ENCODE peak calls at places on chromosome 18, in ten cellular contexts. Y, O, X, F, G, W, U, P, Z and S are unnamed samples.

GRCh38 chr18:44309185-44309584 is 371.5 kb upstream of the SETBP1 start:
- DNase-seq in Y (peak; percentile 15), O (no peak), X (no peak), F (no peak), G (no peak), W (no peak), U (no peak), P (no peak), Z (peak; percentile 45), S (no peak)

GRCh38 chr18:5628512-5629255 is 84.9 kb upstream of the EPB41L3 start:
- DNase-seq in Y (peak; percentile 17), O (no peak), X (peak; percentile 9), F (no peak), G (no peak), W (no peak), U (peak; percentile 45), P (peak; percentile 47), Z (peak; percentile 29), S (peak; percentile 25)

GRCh38 chr18:54672846-54673475 is 81.9 kb downstream of the DYNAP start:
- DNase-seq in Y (no peak), O (no peak), X (no peak), F (peak; percentile 25), G (no peak), W (no peak), U (no peak), P (no peak), Z (peak; percentile 68), S (no peak)

GRCh38 chr18:54242327-54242726 is 17.9 kb upstream of the MBD2 start:
- DNase-seq in Y (no peak), O (no peak), X (no peak), F (no peak), G (no peak), W (no peak), U (no peak), P (no peak), Z (no peak), S (no peak)

GRCh38 chr18:5503740-5504139 is 40.1 kb downstream of the EPB41L3 start:
- DNase-seq in Y (peak; percentile 48), O (no peak), X (no peak), F (no peak), G (no peak), W (no peak), U (no peak), P (no peak), Z (no peak), S (no peak)

GRCh38 chr18:77879829-77880228 is 630.2 kb downstream of the GALR1 start:
- DNase-seq in Y (no peak), O (no peak), X (no peak), F (no peak), G (no peak), W (no peak), U (no peak), P (no peak), Z (no peak), S (no peak)

GRCh38 chr18:24076950-24077349 is 61.9 kb upstream of the CABYR start:
- DNase-seq in Y (no peak), O (no peak), X (no peak), F (no peak), G (no peak), W (no peak), U (no peak), P (peak; percentile 83), Z (no peak), S (no peak)

GRCh38 chr18:63564576-63564975 is 22.4 kb downstream of the SERPINB12 start:
- DNase-seq in Y (no peak), O (no peak), X (no peak), F (no peak), G (no peak), W (no peak), U (no peak), P (peak; percentile 82), Z (no peak), S (no peak)

GRCh38 chr18:73895701-73896100 is 251.9 kb downstream of the FBXO15 start:
- DNase-seq in Y (no peak), O (no peak), X (no peak), F (no peak), G (no peak), W (no peak), U (no peak), P (no peak), Z (no peak), S (no peak)

GRCh38 chr18:73887801-73888200 is 259.8 kb downstream of the FBXO15 start:
- DNase-seq in Y (no peak), O (no peak), X (no peak), F (no peak), G (no peak), W (no peak), U (no peak), P (no peak), Z (no peak), S (no peak)

GRCh38 chr18:73888565-73888964 is 259.1 kb downstream of the FBXO15 start:
- DNase-seq in Y (no peak), O (no peak), X (no peak), F (no peak), G (no peak), W (no peak), U (no peak), P (no peak), Z (no peak), S (no peak)

GRCh38 chr18:73893879-73894278 is 253.8 kb downstream of the FBXO15 start:
- DNase-seq in Y (no peak), O (no peak), X (no peak), F (no peak), G (no peak), W (no peak), U (no peak), P (no peak), Z (no peak), S (no peak)

GRCh38 chr18:73891572-73892421 is 255.8 kb downstream of the FBXO15 start:
- DNase-seq in Y (no peak), O (no peak), X (no peak), F (no peak), G (no peak), W (no peak), U (no peak), P (peak; percentile 47), Z (no peak), S (no peak)
- TF ChIP-seq CTCF in Y (no peak), O (no peak), X (no peak), F (peak; percentile 38), G (no peak), W (peak; percentile 6), U (no peak), P (peak; percentile 46), Z (no peak), S (peak; percentile 33)

GRCh38 chr18:10231220-10231619 is 223.2 kb upstream of the APCDD1 start:
- DNase-seq in Y (no peak), O (no peak), X (no peak), F (no peak), G (no peak), W (no peak), U (no peak), P (no peak), Z (no peak), S (no peak)

GRCh38 chr18:10228380-10228779 is 226.1 kb upstream of the APCDD1 start:
- DNase-seq in Y (no peak), O (no peak), X (no peak), F (no peak), G (no peak), W (no peak), U (no peak), P (peak; percentile 74), Z (no peak), S (no peak)

GRCh38 chr18:10226971-10227370 is 227.5 kb upstream of the APCDD1 start:
- DNase-seq in Y (no peak), O (no peak), X (no peak), F (no peak), G (no peak), W (no peak), U (no peak), P (no peak), Z (no peak), S (no peak)

GRCh38 chr18:10232062-10232461 is 222.4 kb upstream of the APCDD1 start:
- DNase-seq in Y (no peak), O (no peak), X (no peak), F (no peak), G (no peak), W (no peak), U (no peak), P (no peak), Z (peak; percentile 23), S (no peak)

GRCh38 chr18:10230072-10230471 is 224.4 kb upstream of the APCDD1 start:
- DNase-seq in Y (peak; percentile 83), O (no peak), X (no peak), F (peak; percentile 91), G (no peak), W (no peak), U (no peak), P (peak; percentile 62), Z (peak; percentile 91), S (no peak)
- TF ChIP-seq CTCF in Y (peak; percentile 34), O (no peak), X (no peak), F (peak; percentile 66), G (no peak), W (peak; percentile 20), U (no peak), P (peak; percentile 63), Z (peak; percentile 40), S (no peak)

DNA sequence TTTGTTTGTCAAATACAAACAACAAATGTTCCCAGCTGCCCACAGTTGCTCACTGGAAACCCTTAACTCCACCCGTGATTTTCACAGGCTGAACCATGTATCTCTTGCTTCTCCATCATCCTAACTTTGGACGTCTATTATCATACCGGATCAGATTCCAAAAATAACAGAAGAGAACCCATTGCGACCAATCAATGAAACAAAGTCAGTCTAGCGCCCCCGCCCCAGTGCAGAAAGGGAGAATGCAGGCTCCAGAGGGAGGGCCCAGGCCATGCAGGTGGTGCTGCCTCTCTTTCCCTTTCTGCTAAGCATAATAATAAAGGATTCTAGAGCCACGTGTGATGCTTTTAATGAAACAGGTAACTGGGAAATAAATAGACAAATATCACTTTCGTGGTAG is 24.1 kb downstream of the COLEC12 start:
- DNase-seq in Y (no peak), O (no peak), X (no peak), F (no peak), G (no peak), W (no peak), U (no peak), P (no peak), Z (no peak), S (no peak)
- TF ChIP-seq CTCF in Y (no peak), O (no peak), X (no peak), F (peak; percentile 30), G (no peak), W (no peak), U (no peak), P (no peak), Z (no peak), S (no peak)

GRCh38 chr18:12540751-12541150 is 117.2 kb downstream of the SPIRE1 start:
- DNase-seq in Y (no peak), O (no peak), X (no peak), F (no peak), G (no peak), W (no peak), U (no peak), P (no peak), Z (no peak), S (no peak)

GRCh38 chr18:12531747-12532146 is 124.0 kb downstream of the PRELID3A start:
- DNase-seq in Y (peak; percentile 34), O (no peak), X (no peak), F (no peak), G (no peak), W (no peak), U (no peak), P (no peak), Z (no peak), S (no peak)

GRCh38 chr18:12532661-12533060 is 124.9 kb downstream of the PRELID3A start:
- DNase-seq in Y (no peak), O (no peak), X (no peak), F (no peak), G (no peak), W (no peak), U (no peak), P (no peak), Z (no peak), S (no peak)

GRCh38 chr18:12534820-12535219 is 123.1 kb downstream of the SPIRE1 start:
- DNase-seq in Y (no peak), O (no peak), X (no peak), F (no peak), G (no peak), W (no peak), U (no peak), P (no peak), Z (no peak), S (no peak)
- TF ChIP-seq CTCF in Y (no peak), O (no peak), X (no peak), F (no peak), G (no peak), W (no peak), U (no peak), P (no peak), Z (no peak), S (no peak)